ENCODE peak calls at places on chromosomes 7 and 10, in ten cellular contexts. F, H, U, Y, R, L, N, K, V and Z are unnamed samples.

GRCh38 chr7:99623702-99624447 is 7.1 kb downstream of the ZSCAN25 start:
- DNase-seq in F (no peak), H (no peak), U (no peak), Y (no peak), R (no peak), L (no peak), N (no peak), K (no peak), V (no peak), Z (no peak)

GRCh38 chr7:14598978-14599377 is 303.6 kb downstream of the DGKB start:
- DNase-seq in F (peak; percentile 41), H (no peak), U (no peak), Y (no peak), R (no peak), L (no peak), N (no peak), K (no peak), V (peak; percentile 50), Z (peak; percentile 21)

GRCh38 chr7:109873296-109873695 is 1217.6 kb upstream of the LRRN3 start:
- DNase-seq in F (no peak), H (no peak), U (no peak), Y (no peak), R (no peak), L (no peak), N (peak; percentile 18), K (no peak), V (no peak), Z (no peak)

GRCh38 chr7:70238171-70238575 is 639.9 kb downstream of the AUTS2 start:
- DNase-seq in F (no peak), H (no peak), U (no peak), Y (peak; percentile 79), R (no peak), L (no peak), N (no peak), K (no peak), V (no peak), Z (no peak)

GRCh38 chr10:99365311-99365710 is 36.2 kb downstream of the CNNM1 start:
- DNase-seq in F (no peak), H (no peak), U (no peak), Y (no peak), R (no peak), L (no peak), N (no peak), K (no peak), V (no peak), Z (no peak)

GRCh38 chr10:29041512-29042150 is 247.2 kb upstream of the LYZL1 start:
- DNase-seq in F (peak; percentile 51), H (no peak), U (no peak), Y (no peak), R (no peak), L (no peak), N (no peak), K (no peak), V (no peak), Z (no peak)

GRCh38 chr7:18036783-18037182 is 9.1 kb upstream of the PRPS1L1 start:
- DNase-seq in F (no peak), H (no peak), U (no peak), Y (no peak), R (no peak), L (no peak), N (no peak), K (no peak), V (no peak), Z (no peak)

GRCh38 chr10:3196971-3197353 is 24.4 kb upstream of the PITRM1 start:
- DNase-seq in F (no peak), H (no peak), U (no peak), Y (no peak), R (no peak), L (no peak), N (no peak), K (no peak), V (no peak), Z (no peak)

GRCh38 chr7:90433221-90433620 is 30.0 kb downstream of the CLDN12 start:
- DNase-seq in F (no peak), H (no peak), U (no peak), Y (no peak), R (no peak), L (no peak), N (no peak), K (no peak), V (no peak), Z (no peak)

GRCh38 chr10:60731134-60731883 is 47.0 kb upstream of the CDK1 start:
- DNase-seq in F (no peak), H (no peak), U (no peak), Y (no peak), R (no peak), L (no peak), N (no peak), K (no peak), V (peak; percentile 60), Z (no peak)

GRCh38 chr10:2938869-2939268 is 128.5 kb upstream of the PFKP start:
- DNase-seq in F (no peak), H (no peak), U (no peak), Y (no peak), R (peak; percentile 31), L (no peak), N (no peak), K (no peak), V (peak; percentile 25), Z (no peak)

GRCh38 chr7:17774248-17774647 is 166.0 kb downstream of the SNX13 start:
- DNase-seq in F (peak; percentile 97), H (no peak), U (no peak), Y (no peak), R (peak; percentile 18), L (no peak), N (no peak), K (no peak), V (peak; percentile 78), Z (peak; percentile 26)

GRCh38 chr7:50330701-50331100 is 26.2 kb downstream of the IKZF1 start:
- DNase-seq in F (no peak), H (no peak), U (no peak), Y (peak; percentile 55), R (no peak), L (no peak), N (no peak), K (no peak), V (no peak), Z (no peak)

GRCh38 chr7:5360451-5360850 is 63.2 kb downstream of the TNRC18 start:
- DNase-seq in F (no peak), H (no peak), U (no peak), Y (no peak), R (no peak), L (no peak), N (no peak), K (no peak), V (no peak), Z (no peak)

GRCh38 chr7:148575640-148576411 is 14.7 kb upstream of the C7orf33 start:
- DNase-seq in F (peak; percentile 15), H (peak; percentile 79), U (peak; percentile 66), Y (peak; percentile 74), R (peak; percentile 58), L (peak; percentile 58), N (peak; percentile 68), K (peak; percentile 80), V (peak; percentile 71), Z (peak; percentile 21)

DNA sequence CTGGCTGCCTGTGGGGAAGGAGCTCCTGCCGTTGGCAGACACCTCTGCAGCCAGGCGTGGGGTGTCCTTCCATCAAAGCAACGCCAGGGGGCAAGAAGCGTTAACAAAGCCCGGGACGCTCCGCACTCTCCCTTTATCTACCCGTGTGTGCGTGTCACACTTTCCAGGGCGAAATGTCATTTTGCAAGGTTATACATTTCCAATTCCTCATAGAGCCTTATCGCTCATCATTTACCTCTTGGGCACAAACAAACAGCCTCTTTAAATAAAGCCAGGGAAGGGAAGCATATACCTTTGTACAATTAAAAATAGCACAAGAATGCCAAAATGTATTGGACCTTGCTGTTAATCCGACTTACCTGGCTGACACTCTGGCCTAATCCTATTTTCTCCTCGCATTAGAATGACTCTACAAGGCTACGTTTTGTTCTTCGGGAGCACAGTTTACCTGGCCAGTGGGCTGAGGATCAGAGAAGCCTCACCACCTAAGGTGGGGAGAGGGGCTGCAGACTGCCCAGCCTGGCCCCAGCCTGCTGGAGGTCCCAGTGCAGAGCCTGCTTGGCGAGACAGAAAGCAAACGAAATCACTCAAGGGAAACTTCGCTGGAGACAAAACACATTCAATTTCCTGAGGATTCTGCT is 77.6 kb upstream of the EN2 start:
- DNase-seq in F (peak; percentile 43), H (peak; percentile 77), U (peak; percentile 74), Y (peak; percentile 68), R (peak; percentile 77), L (peak; percentile 69), N (peak; percentile 54), K (peak; percentile 77), V (peak; percentile 75), Z (peak; percentile 18)
- H3K4me3 ChIP-seq in F (no peak overlapping the region), H (no peak overlapping the region), U (no peak overlapping the region), Y (no peak overlapping the region), R (no peak overlapping the region), L (no peak overlapping the region), N (no peak overlapping the region), K (no peak overlapping the region), V (no peak overlapping the region), Z (no peak overlapping the region)

DNA sequence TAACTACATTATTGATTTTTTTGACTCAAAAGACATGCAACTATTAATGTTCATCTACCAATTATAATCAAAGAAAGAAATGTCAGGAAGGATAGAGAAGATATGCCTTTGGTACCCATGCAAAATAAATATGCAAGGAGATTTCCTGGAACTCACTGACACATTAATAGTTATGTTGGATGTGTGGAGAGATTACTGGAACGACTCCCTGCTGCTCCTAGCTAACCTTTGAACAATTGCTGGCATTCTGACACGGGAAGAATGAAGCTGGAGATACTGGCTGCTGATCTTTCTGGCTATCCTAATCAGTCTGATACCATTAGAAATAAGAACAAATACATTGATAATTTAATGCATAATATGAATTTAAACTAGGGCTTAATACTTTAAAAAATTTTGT is 507.9 kb upstream of the NRG3 start:
- DNase-seq in F (no peak), H (no peak), U (no peak), Y (no peak), R (no peak), L (no peak), N (no peak), K (no peak), V (no peak), Z (no peak)
- H3K9me3 ChIP-seq in F (no peaks in the 10 kb centered on the region), H (no peaks in the 10 kb centered on the region), U (no peaks in the 10 kb centered on the region), Y (no peaks in the 10 kb centered on the region), R (no peaks in the 10 kb centered on the region), L (no peaks in the 10 kb centered on the region), N (no peaks in the 10 kb centered on the region), K (no peaks in the 10 kb centered on the region), V (no peaks in the 10 kb centered on the region), Z (no peaks in the 10 kb centered on the region)

DNA sequence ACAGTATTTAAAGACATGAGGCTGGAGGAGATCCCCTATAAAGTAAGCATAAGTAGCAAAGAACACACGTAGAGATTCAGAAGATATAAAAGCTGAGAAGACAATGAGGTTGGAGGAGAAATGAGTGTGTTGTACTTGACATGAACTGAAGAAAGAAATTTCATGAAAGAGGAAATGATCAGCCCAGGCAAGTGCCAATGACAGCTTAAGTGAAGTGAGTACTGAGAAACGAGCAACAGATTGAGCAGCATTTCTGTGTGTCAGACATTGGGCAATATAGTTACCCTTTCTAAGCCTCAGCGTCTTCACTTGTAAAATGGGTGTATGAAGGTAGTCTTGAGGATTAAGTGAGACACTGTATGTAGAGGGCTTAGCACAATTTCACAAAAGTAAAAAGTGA is 4.8 kb upstream of the LIPA start:
- DNase-seq in F (no peak), H (no peak), U (no peak), Y (no peak), R (no peak), L (no peak), N (no peak), K (no peak), V (no peak), Z (no peak)
- H3K27ac ChIP-seq in F (no peak overlapping the region), H (no peak overlapping the region), U (no peak overlapping the region), Y (no peak overlapping the region), R (no peak overlapping the region), L (no peak overlapping the region), N (no peak overlapping the region), K (no peak overlapping the region), V (no peak overlapping the region), Z (no peak overlapping the region)

GRCh38 chr7:66920256-66920655 is 769 bp upstream of the TMEM248 start:
- DNase-seq in F (no peak), H (no peak), U (no peak), Y (no peak), R (no peak), L (no peak), N (no peak), K (no peak), V (no peak), Z (no peak)
- H3K4me3 ChIP-seq in F (peak overlapping the region; percentile 81), H (peak overlapping the region; percentile 62), U (no peak overlapping the region), Y (peak overlapping the region; percentile 94), R (peak overlapping the region; percentile 93), L (peak overlapping the region; percentile 83), N (peak overlapping the region; percentile 75), K (peak overlapping the region; percentile 98), V (peak overlapping the region; percentile 90), Z (peak overlapping the region; percentile 88)